ENCODE peak calls at places on chromosomes 11 and 22, in seven cellular contexts. Y, X, A, P, E, F and U are unnamed samples.

GRCh38 chr22:31956360-31956759 is 12.0 kb downstream of the YWHAH start:
- ATAC-seq in Y (peak), X (no peak), A (no peak), P (no peak), E (no peak), F (no peak), U (no peak)

GRCh38 chr22:44391481-44392445 is 79.0 kb upstream of the SHISAL1 start:
- ATAC-seq in Y (no peak), X (no peak), A (no peak), P (no peak), E (no peak), F (no peak), U (no peak)

GRCh38 chr11:72840780-72841179 is 26.6 kb downstream of the ATG16L2 start:
- ATAC-seq in Y (no peak), X (no peak), A (no peak), P (no peak), E (no peak), F (no peak), U (no peak)

GRCh38 chr11:68002575-68002942 is 1.3 kb downstream of the UNC93B1 start:
- ATAC-seq in Y (no peak), X (no peak), A (peak), P (no peak), E (peak), F (no peak), U (peak)

GRCh38 chr11:126647735-126648134 is 292.2 kb downstream of the ST3GAL4 start:
- ATAC-seq in Y (no peak), X (no peak), A (peak), P (no peak), E (peak), F (no peak), U (no peak)

GRCh38 chr11:111819161-111820058 is 52.0 kb downstream of the ALG9 start:
- ATAC-seq in Y (peak), X (no peak), A (peak), P (no peak), E (peak), F (no peak), U (no peak)

GRCh38 chr11:120121914-120122473 is 15.9 kb downstream of the TRIM29 start:
- ATAC-seq in Y (peak), X (no peak), A (peak), P (no peak), E (peak), F (no peak), U (no peak)

GRCh38 chr11:3195251-3196160 is 23.1 kb downstream of the MRGPRG start:
- ATAC-seq in Y (peak), X (no peak), A (no peak), P (no peak), E (peak), F (no peak), U (no peak)

GRCh38 chr22:45503816-45504702 is 1.4 kb downstream of the FBLN1 start:
- ATAC-seq in Y (no peak), X (peak), A (no peak), P (no peak), E (no peak), F (peak), U (peak)

GRCh38 chr11:64247729-64248531 is 1.2 kb upstream of the PPP1R14B start:
- ATAC-seq in Y (no peak), X (no peak), A (peak), P (no peak), E (peak), F (no peak), U (no peak)

GRCh38 chr11:70430122-70430521 is 31.8 kb downstream of the CTTN start:
- ATAC-seq in Y (no peak), X (no peak), A (no peak), P (no peak), E (no peak), F (no peak), U (peak)

GRCh38 chr11:67300256-67300755 is 3.0 kb upstream of the SSH3 start:
- ATAC-seq in Y (no peak), X (no peak), A (no peak), P (no peak), E (no peak), F (no peak), U (no peak)